ENCODE peak calls at places on chromosomes 6 and 20, in seven cellular contexts. I is choroid plexus epithelial cell; L is progenitor cell of endocrine pancreas; P is CD4-positive, alpha-beta T cell; K is cardiac fibroblast; H is heart right ventricle; C is cardiac muscle cell. S is an unnamed sample.

GRCh38 chr6:161152904-161153662 is 120.8 kb downstream of the AGPAT4 start:
- DNase-seq in I (no peak), L (no peak), P (no peak), K (peak), H (no peak), C (peak), S (peak)

GRCh38 chr6:23269436-23269835 is 700.1 kb downstream of the HDGFL1 start:
- DNase-seq in I (peak), L (no peak), P (no peak), K (peak), H (no peak), C (peak), S (no peak)

GRCh38 chr20:32465092-32465900 is 107.2 kb downstream of the ASXL1 start:
- DNase-seq in I (peak), L (no peak), P (no peak), K (peak), H (peak), C (peak), S (no peak)

GRCh38 chr20:4160761-4161305 is 145.5 kb upstream of the RNF24 start:
- DNase-seq in I (peak), L (no peak), P (peak), K (peak), H (peak), C (peak), S (no peak)

GRCh38 chr20:58131111-58131510 is 97.3 kb downstream of the ANKRD60 start:
- DNase-seq in I (peak), L (no peak), P (no peak), K (peak), H (no peak), C (peak), S (no peak)

GRCh38 chr6:139776051-139776450 is 401.6 kb upstream of the CITED2 start:
- DNase-seq in I (peak), L (no peak), P (no peak), K (no peak), H (no peak), C (peak), S (no peak)

GRCh38 chr6:13523826-13524622 is 36.6 kb upstream of the GFOD1 start:
- DNase-seq in I (no peak), L (no peak), P (no peak), K (no peak), H (no peak), C (no peak), S (no peak)

GRCh38 chr6:6712258-6712978 is 123.9 kb downstream of the LY86 start:
- DNase-seq in I (peak), L (no peak), P (no peak), K (peak), H (no peak), C (peak), S (no peak)

GRCh38 chr6:142871910-142872331 is 73.1 kb downstream of the HIVEP2 start:
- DNase-seq in I (peak), L (no peak), P (peak), K (peak), H (no peak), C (peak), S (peak)

GRCh38 chr20:62122659-62123449 is 579 bp downstream of the LSM14B start:
- DNase-seq in I (peak), L (peak), P (peak), K (peak), H (peak), C (peak), S (peak)

GRCh38 chr6:83231146-83231545 is 38.0 kb downstream of the RWDD2A start:
- DNase-seq in I (peak), L (no peak), P (no peak), K (peak), H (no peak), C (peak), S (no peak)

GRCh38 chr6:161091972-161092701 is 100.6 kb downstream of the MAP3K4 start:
- DNase-seq in I (peak), L (no peak), P (no peak), K (no peak), H (no peak), C (no peak), S (no peak)

DNA sequence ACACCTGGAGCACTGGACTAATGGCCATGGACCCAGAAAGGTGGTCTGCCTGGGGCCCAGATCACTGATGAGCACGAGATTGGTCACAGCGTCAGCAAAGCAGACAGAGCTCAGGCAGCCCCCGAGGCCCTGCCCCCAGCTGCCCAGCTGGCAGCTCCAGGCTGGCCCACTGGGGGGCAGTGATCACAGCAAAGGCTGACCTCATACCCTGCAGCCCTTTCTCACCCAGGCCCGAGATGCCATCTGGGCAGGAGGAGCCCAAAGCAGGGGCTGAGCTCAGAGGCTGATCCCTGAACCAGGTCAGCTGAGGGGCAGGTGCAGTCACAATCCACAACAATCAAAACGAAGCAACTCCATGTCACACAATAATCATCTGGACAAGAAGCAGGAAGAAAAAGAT is 4.1 kb downstream of the MAP1LC3A start:
- DNase-seq in I (peak), L (no peak), P (no peak), K (peak), H (no peak), C (peak), S (no peak)
- TF ChIP-seq CTCF in I (peak), L (peak), P (no peak), K (peak), H (peak), C (peak), S (peak)

DNA sequence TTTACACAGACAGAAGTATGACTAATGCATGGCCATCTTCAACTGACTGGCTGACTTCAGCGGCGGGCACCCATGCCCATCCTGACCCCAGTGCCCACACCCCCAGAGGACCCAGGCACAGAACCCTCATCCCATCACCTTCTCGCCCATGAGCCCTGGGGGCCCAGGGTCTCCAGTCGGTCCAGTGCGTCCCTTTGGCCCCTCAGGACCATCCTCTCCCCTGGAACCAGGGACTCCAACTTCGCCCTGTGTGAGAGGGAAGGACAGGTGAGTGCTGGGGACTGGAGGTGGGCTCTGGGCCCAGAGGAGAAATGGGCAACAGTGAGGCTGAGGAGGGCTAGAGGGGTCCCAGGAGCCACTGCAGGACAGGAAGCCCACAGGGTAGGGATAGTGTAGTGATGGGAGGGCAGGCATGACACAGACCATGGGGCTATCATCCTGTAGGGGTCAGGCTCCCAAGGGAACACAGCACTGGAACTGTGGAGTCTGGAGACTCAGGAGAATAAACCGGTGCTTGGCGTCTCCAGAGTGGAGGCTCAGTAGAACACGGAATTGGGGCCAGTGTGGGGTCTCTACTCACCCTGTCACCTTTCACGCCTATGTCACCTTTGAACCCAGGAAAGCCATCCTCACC is 16.7 kb downstream of the COL11A2 start:
- DNase-seq in I (no peak), L (no peak), P (no peak), K (no peak), H (no peak), C (no peak), S (no peak)
- TF ChIP-seq CTCF in I (no peak), L (no peak), P (no peak), K (no peak), H (no peak), C (no peak), S (no peak)

GRCh38 chr6:67680297-67680932 is 954.7 kb upstream of the ADGRB3 start:
- DNase-seq in I (peak), L (no peak), P (no peak), K (no peak), H (no peak), C (no peak), S (no peak)
- TF ChIP-seq CTCF in I (no peak), L (no peak), P (no peak), K (no peak), H (no peak), C (no peak), S (no peak)

GRCh38 chr6:4788482-4788881 is 12.3 kb downstream of the CDYL start:
- DNase-seq in I (no peak), L (no peak), P (no peak), K (no peak), H (no peak), C (no peak), S (no peak)

GRCh38 chr6:4786936-4787504 is 10.8 kb downstream of the CDYL start:
- DNase-seq in I (no peak), L (no peak), P (no peak), K (no peak), H (no peak), C (no peak), S (no peak)

GRCh38 chr6:4791174-4791573 is 15.0 kb downstream of the CDYL start:
- DNase-seq in I (no peak), L (no peak), P (no peak), K (peak), H (no peak), C (no peak), S (no peak)

GRCh38 chr6:4788953-4789584 is 12.9 kb downstream of the CDYL start:
- DNase-seq in I (no peak), L (no peak), P (no peak), K (no peak), H (no peak), C (no peak), S (no peak)

GRCh38 chr6:4790158-4790899 is 14.1 kb downstream of the CDYL start:
- DNase-seq in I (peak), L (no peak), P (no peak), K (no peak), H (no peak), C (no peak), S (no peak)
- TF ChIP-seq CTCF in I (peak), L (peak), P (no peak), K (no peak), H (no peak), C (no peak), S (peak)

DNA sequence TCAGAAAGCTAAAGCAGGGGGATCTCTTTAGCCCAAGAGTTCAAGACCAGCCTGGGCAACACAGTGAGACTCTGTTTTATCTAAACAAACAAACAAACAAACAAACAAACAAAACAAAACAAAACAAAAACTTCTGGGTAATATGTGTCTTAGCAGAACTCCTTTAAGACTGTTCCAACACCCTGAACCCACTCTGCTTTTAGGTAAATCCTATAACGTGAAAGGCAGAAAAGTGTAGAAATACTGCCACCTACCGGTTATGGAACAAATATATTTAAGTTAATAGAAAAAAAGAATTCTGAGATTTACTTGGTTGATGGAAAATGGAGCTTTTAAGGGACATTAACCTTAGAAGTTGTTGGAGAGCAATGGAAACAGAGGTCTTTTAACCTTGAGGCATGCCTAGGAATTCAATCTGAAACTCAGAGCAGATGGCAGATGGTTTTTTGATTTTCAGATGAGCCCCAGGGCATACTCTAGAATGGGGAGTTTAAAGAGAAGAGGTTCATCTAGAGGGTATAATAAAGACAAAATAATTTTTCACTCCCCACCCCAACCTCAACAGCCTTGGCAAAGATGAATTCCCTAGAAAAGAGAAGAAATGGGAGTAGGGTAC is 38.5 kb downstream of the SOD2 start:
- DNase-seq in I (peak), L (no peak), P (no peak), K (peak), H (no peak), C (peak), S (no peak)
- TF ChIP-seq CTCF in I (peak), L (peak), P (peak), K (peak), H (peak), C (peak), S (peak)

GRCh38 chr6:77619114-77619513 is 33.7 kb upstream of the MEI4 start:
- DNase-seq in I (no peak), L (no peak), P (no peak), K (no peak), H (no peak), C (no peak), S (no peak)

GRCh38 chr6:77624468-77624867 is 28.4 kb upstream of the MEI4 start:
- DNase-seq in I (no peak), L (no peak), P (no peak), K (no peak), H (no peak), C (no peak), S (no peak)

DNA sequence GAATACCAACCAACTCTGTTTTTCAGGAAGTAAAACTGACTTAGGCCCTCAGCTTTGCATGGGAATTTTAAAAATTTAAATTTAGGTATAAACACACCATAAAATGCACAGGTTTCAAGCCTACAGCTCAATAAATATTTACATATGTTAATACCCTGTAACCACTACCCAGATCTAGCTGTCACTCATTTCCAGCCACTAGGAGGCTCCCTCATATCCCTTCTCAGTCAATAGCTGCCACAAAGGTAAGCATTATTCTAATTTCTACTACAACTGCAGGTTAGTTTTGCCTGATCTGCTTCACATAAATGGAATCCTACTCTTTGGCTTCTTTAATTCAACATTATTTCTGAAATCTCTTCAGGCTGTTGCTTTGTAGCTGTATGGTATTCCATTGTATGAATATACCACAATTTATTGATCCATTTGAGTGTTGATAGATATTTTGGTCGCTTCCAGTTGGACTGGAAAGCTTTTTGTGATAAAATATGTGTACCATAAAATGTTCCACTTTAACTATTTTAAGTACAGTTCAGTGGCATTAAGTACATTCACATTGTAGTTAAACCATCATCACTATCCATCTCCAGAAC is 32.5 kb upstream of the MEI4 start:
- DNase-seq in I (peak), L (no peak), P (no peak), K (no peak), H (no peak), C (no peak), S (no peak)
- TF ChIP-seq CTCF in I (peak), L (peak), P (no peak), K (peak), H (peak), C (peak), S (no peak)

DNA sequence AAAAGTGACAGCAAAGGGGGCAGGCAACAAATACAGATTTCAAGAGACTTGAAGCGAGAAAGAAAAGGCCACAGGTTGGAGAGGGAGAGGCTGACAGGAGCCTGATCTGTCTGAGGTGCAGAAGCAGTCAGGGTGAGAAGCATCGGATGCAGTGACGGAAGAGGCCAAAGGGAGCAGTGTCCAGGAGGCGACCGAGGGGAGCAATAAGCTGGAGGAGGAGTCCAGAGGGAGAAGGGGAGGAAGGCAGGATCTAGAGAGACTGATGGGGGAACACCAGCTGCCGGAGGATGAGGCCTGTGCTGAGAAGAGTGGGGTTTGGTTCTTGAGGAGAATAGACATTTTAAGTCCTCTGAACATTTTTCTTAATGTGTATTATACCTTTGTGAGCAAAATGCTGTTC is 23.8 kb downstream of the FARS2 start:
- DNase-seq in I (no peak), L (no peak), P (no peak), K (no peak), H (no peak), C (no peak), S (no peak)
- TF ChIP-seq CTCF in I (no peak), L (no peak), P (no peak), K (no peak), H (no peak), C (no peak), S (no peak)

GRCh38 chr6:69729870-69730449 is 66.8 kb downstream of the LMBRD1 start:
- DNase-seq in I (peak), L (no peak), P (no peak), K (peak), H (no peak), C (peak), S (no peak)

GRCh38 chr6:69735029-69735428 is 61.8 kb downstream of the LMBRD1 start:
- DNase-seq in I (no peak), L (no peak), P (no peak), K (no peak), H (no peak), C (no peak), S (no peak)

GRCh38 chr6:69732045-69732444 is 64.8 kb downstream of the LMBRD1 start:
- DNase-seq in I (peak), L (no peak), P (no peak), K (no peak), H (no peak), C (no peak), S (no peak)

GRCh38 chr6:69732640-69733039 is 64.2 kb downstream of the LMBRD1 start:
- DNase-seq in I (peak), L (no peak), P (no peak), K (peak), H (no peak), C (peak), S (no peak)
- TF ChIP-seq CTCF in I (peak), L (peak), P (no peak), K (peak), H (peak), C (peak), S (peak)

GRCh38 chr6:150006961-150007464 is 18.3 kb downstream of the RAET1L start:
- DNase-seq in I (peak), L (no peak), P (peak), K (peak), H (no peak), C (peak), S (no peak)
- TF ChIP-seq CTCF in I (peak), L (peak), P (peak), K (peak), H (peak), C (peak), S (peak)

S was measured in natural killer cell.